ENCODE peak calls at places on chromosomes 2 and 18, in ten cellular contexts. E is Panc1, V is stomach, L is kidney, T is neural crest cell, S is progenitor cell of endocrine pancreas, W is left lung, B is astrocyte, G is IMR-90, P is esophagus squamous epithelium. M is an unnamed sample.

GRCh38 chr2:56531668-56532420 is 348.1 kb downstream of the CCDC85A start:
- DNase-seq in L (no peak), W (no peak), E (no peak), G (peak), B (peak), S (no peak), P (no peak), T (no peak), V (no peak), M (no peak)

GRCh38 chr18:58522157-58522556 is 106.7 kb downstream of the ALPK2 start:
- DNase-seq in P (no peak), V (no peak), S (no peak), E (no peak), T (no peak), W (no peak), L (no peak), B (no peak), G (no peak), M (no peak)

GRCh38 chr2:171864357-171864985 is 29.6 kb downstream of the SLC25A12 start:
- DNase-seq in G (no peak), E (no peak), L (no peak), S (no peak), V (no peak), B (no peak), W (no peak), T (no peak), P (no peak), M (no peak)

GRCh38 chr2:43100362-43100882 is 126.0 kb downstream of the ZFP36L2 start:
- DNase-seq in L (no peak), V (no peak), G (no peak), B (no peak), P (no peak), S (no peak), W (no peak), T (no peak), E (no peak), M (no peak)

GRCh38 chr2:72605836-72606442 is 219.9 kb downstream of the EXOC6B start:
- DNase-seq in E (no peak), L (no peak), W (no peak), B (no peak), V (no peak), S (no peak), P (no peak), T (no peak), G (peak), M (no peak)

GRCh38 chr2:239409976-239410375 is 9.2 kb upstream of the HDAC4 start:
- DNase-seq in V (no peak), B (no peak), S (no peak), E (no peak), L (no peak), T (no peak), P (no peak), G (no peak), W (peak), M (no peak)

GRCh38 chr2:202687276-202687675 is 52.5 kb downstream of the FAM117B start:
- DNase-seq in S (no peak), L (no peak), V (no peak), G (peak), W (no peak), E (peak), P (no peak), B (no peak), T (no peak), M (no peak)

GRCh38 chr2:142130111-142131015 is 453 bp downstream of the LRP1B start:
- DNase-seq in W (peak), B (peak), G (peak), S (peak), V (peak), P (no peak), E (no peak), L (peak), T (peak), M (no peak)

GRCh38 chr2:17719562-17720371 is 33.8 kb downstream of the SMC6 start:
- DNase-seq in E (peak), P (no peak), V (no peak), T (no peak), B (peak), L (no peak), S (no peak), G (peak), W (no peak), M (no peak)

GRCh38 chr2:147002256-147002655 is 842.6 kb upstream of the ACVR2A start:
- DNase-seq in S (no peak), L (no peak), P (no peak), T (no peak), V (no peak), B (no peak), W (no peak), G (no peak), E (no peak), M (no peak)

GRCh38 chr2:31387850-31388249 is 26.7 kb downstream of the XDH start:
- DNase-seq in G (no peak), E (no peak), S (no peak), L (no peak), P (no peak), V (no peak), B (no peak), W (no peak), T (no peak), M (no peak)

GRCh38 chr2:204477358-204477950 is 67.8 kb upstream of the PARD3B start:
- DNase-seq in T (no peak), B (no peak), V (no peak), E (no peak), G (peak), S (no peak), P (no peak), L (no peak), W (no peak), M (no peak)

GRCh38 chr2:130836501-130837174 is at the start of gene ARHGEF4:
- DNase-seq in S (peak), P (no peak), V (peak), W (peak), G (no peak), E (no peak), L (peak), B (no peak), T (peak), M (no peak)

GRCh38 chr2:63029058-63029457 is 21.6 kb upstream of the OTX1 start:
- DNase-seq in W (no peak), B (peak), G (peak), S (no peak), T (no peak), P (no peak), L (no peak), E (no peak), V (no peak), M (no peak)

GRCh38 chr2:219522111-219523030 is 8.1 kb downstream of the ASIC4 start:
- DNase-seq in T (peak), G (peak), P (no peak), S (no peak), W (peak), L (no peak), E (no peak), V (no peak), B (peak), M (no peak)

GRCh38 chr2:113760400-113760799 is 4.0 kb upstream of the SLC35F5 start:
- DNase-seq in W (no peak), T (no peak), S (no peak), G (peak), E (no peak), V (no peak), P (no peak), L (no peak), B (peak), M (no peak)

GRCh38 chr2:193428336-193428818 is 1233.6 kb upstream of the TMEFF2 start:
- DNase-seq in E (no peak), V (no peak), T (no peak), L (no peak), P (no peak), W (no peak), B (no peak), S (peak), G (no peak), M (no peak)

GRCh38 chr18:616380-616995 is 19.7 kb downstream of the CLUL1 start:
- DNase-seq in V (no peak), B (peak), S (no peak), E (no peak), L (no peak), G (peak), P (no peak), W (no peak), T (no peak), M (no peak)

GRCh38 chr2:237391140-237391539 is 22.8 kb downstream of the COL6A3 start:
- DNase-seq in W (no peak), E (no peak), L (no peak), B (no peak), S (no peak), G (no peak), V (no peak), P (no peak), T (no peak), M (no peak)

GRCh38 chr2:27042985-27043634 is 8.4 kb upstream of the AGBL5 start:
- DNase-seq in E (no peak), L (no peak), P (no peak), T (no peak), W (no peak), B (no peak), V (no peak), S (no peak), G (peak), M (no peak)

GRCh38 chr18:74734013-74734444 is 136.4 kb downstream of the ZNF407 start:
- DNase-seq in P (no peak), L (peak), G (no peak), T (no peak), V (no peak), B (no peak), S (no peak), W (no peak), E (no peak), M (no peak)

DNA sequence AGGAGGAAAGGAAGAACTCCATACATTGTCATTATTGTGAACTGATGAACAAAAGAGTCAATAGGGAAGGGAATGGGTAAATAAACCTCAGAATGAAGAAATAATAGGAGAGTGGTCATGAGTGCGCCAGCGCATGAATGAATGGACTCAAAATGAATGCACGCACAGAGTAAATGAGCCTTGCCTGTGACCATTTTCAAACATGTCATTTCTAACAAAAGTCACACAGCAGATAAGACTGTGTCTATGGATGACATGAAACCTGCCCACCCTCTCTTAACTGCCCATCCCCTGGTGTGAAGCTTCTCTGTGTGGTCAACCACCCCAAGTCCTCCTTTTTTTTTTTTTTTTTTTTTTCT is 121.1 kb upstream of the TEX51 start:
- DNase-seq in B (no peak), V (no peak), G (no peak), L (no peak), S (no peak), W (no peak), P (no peak), E (no peak), T (no peak), M (no peak)
- TF ChIP-seq CTCF in B (no peak), V (no peak), G (no peak), L (no peak), S (no peak), W (peak), P (no peak), E (no peak), T (no peak), M (no peak)

GRCh38 chr2:10678225-10678624 is 11.6 kb downstream of the NOL10 start:
- DNase-seq in V (no peak), E (no peak), S (no peak), L (no peak), T (no peak), G (no peak), W (no peak), P (no peak), B (no peak), M (no peak)
- TF ChIP-seq CTCF in V (no peak), E (no peak), S (peak), L (no peak), T (peak), G (peak), W (no peak), P (no peak), B (peak), M (no peak)

GRCh38 chr2:118089015-118089800 is 937 bp downstream of the INSIG2 start:
- DNase-seq in T (peak), V (peak), W (peak), E (no peak), L (peak), S (no peak), B (peak), P (no peak), G (peak), M (no peak)

GRCh38 chr2:118091140-118091478 is 2.8 kb downstream of the INSIG2 start:
- DNase-seq in G (no peak), T (no peak), B (peak), W (no peak), P (no peak), V (no peak), E (no peak), L (no peak), S (no peak), M (no peak)

GRCh38 chr2:118090387-118091139 is 2.3 kb downstream of the INSIG2 start:
- DNase-seq in B (no peak), P (no peak), L (no peak), V (no peak), E (no peak), W (no peak), S (no peak), T (no peak), G (no peak), M (no peak)

GRCh38 chr2:118086024-118086633 is 2.1 kb upstream of the INSIG2 start:
- DNase-seq in L (no peak), E (no peak), W (no peak), P (no peak), G (no peak), S (no peak), B (no peak), V (no peak), T (no peak), M (no peak)

DNA sequence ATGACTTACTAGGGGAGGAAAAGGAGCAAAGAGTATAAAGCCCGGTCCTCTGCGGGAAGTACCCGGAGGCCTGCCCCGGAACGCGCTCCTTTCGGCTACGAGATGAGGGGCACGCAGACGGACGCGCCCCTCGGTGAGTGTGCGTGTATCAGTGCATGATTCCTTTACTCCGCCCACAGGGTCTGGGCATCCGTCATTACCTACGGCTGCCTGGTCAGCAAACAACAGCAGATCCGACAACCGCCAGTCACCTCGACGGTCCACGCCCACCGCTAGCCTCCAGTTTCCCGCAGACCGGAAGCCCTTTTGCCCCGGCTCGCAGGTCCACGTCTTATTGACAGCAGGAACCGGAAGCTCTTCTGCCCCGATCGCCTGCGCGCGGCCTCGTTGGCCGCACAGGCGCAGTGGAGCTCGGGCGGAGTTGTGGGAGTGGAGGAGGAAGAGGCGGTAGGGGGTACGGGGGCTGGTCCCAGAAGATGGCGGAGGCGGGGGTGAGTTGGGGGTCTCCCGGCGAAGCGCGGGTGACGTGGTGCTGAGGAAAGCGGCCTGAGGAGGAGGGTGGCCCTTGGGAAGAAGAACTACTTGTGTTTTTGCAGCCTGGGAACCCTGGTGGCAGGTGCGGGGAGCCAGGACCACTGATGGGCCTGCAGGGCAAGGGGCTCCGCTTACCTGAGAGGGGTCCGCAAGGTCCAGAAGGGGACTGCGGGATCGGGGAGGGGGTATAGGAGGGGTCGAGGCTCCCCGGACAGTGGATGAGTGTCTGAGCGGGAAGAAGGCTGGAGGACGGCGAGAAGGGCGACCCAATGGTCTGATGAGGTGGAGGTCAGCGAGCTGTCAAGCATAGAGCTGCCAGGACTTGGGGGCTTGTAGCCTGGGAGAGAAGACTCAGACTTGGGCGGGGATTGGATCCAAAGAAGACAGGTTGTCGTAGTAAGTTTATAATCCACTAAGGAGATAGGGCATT is at the start of gene INSIG2:
- DNase-seq in V (peak), W (peak), P (peak), S (peak), E (peak), G (peak), B (peak), L (peak), T (peak), M (peak)
- TF ChIP-seq CTCF in V (no peak), W (no peak), P (peak), S (no peak), E (no peak), G (no peak), B (no peak), L (no peak), T (peak), M (no peak)

DNA sequence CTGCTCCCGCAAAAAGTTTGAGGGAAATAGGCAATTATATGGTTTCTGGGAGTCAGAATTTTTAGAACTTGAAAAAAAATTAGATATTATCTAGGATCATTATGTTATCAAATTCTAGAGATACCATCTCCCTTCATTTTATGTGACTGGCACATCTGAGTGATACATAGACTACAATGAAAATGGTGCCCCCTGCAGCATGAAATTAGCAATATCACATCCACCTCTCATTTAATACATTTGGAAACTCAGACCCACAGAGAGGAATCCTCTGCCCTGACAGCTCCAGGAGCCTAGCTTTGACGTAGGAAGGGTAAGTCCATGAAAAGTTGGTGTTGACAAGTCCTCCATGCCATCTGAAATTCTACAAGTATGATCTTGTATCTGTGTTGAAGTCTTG is 381.6 kb downstream of the SUCLG1 start:
- DNase-seq in S (no peak), W (no peak), G (no peak), P (no peak), L (no peak), E (peak), T (peak), V (no peak), B (no peak), M (no peak)
- TF ChIP-seq CTCF in S (peak), W (no peak), G (peak), P (peak), L (peak), E (peak), T (peak), V (no peak), B (peak), M (no peak)

GRCh38 chr18:63823516-63824219 is 48.5 kb downstream of the SERPINB7 start:
- DNase-seq in T (peak), P (no peak), S (no peak), W (no peak), B (peak), E (no peak), L (no peak), V (peak), G (peak), M (no peak)
- TF ChIP-seq CTCF in T (peak), P (no peak), S (peak), W (peak), B (peak), E (peak), L (peak), V (no peak), G (peak), M (peak)

GRCh38 chr2:11311543-11311942 is 32.9 kb downstream of the ROCK2 start:
- DNase-seq in V (no peak), E (no peak), G (no peak), T (no peak), L (no peak), B (no peak), W (no peak), P (no peak), S (no peak), M (no peak)

GRCh38 chr2:11312770-11313471 is 31.5 kb downstream of the ROCK2 start:
- DNase-seq in W (no peak), E (no peak), T (no peak), B (no peak), G (no peak), V (no peak), L (no peak), S (no peak), P (no peak), M (no peak)

GRCh38 chr2:11309706-11310105 is 34.7 kb downstream of the ROCK2 start:
- DNase-seq in S (no peak), P (no peak), V (no peak), B (no peak), L (no peak), E (no peak), W (no peak), G (no peak), T (no peak), M (no peak)

GRCh38 chr2:11307764-11308415 is 36.5 kb downstream of the ROCK2 start:
- DNase-seq in B (no peak), W (no peak), T (no peak), L (peak), G (no peak), S (no peak), E (no peak), P (no peak), V (no peak), M (no peak)

GRCh38 chr2:11310212-11310611 is 34.2 kb downstream of the ROCK2 start:
- DNase-seq in P (no peak), S (no peak), L (no peak), B (no peak), E (no peak), W (no peak), V (no peak), T (no peak), G (no peak), M (no peak)
- TF ChIP-seq CTCF in P (no peak), S (no peak), L (no peak), B (no peak), E (no peak), W (no peak), V (no peak), T (no peak), G (no peak), M (no peak)

GRCh38 chr18:79781331-79781941 is 16.3 kb upstream of the KCNG2 start:
- DNase-seq in S (no peak), G (no peak), P (no peak), L (no peak), B (no peak), W (no peak), V (peak), T (no peak), E (no peak), M (no peak)
- TF ChIP-seq CTCF in S (no peak), G (no peak), P (no peak), L (no peak), B (no peak), W (no peak), V (no peak), T (no peak), E (no peak), M (no peak)

GRCh38 chr2:184072470-184072869 is 525.9 kb upstream of the ZNF804A start:
- DNase-seq in B (no peak), V (no peak), E (no peak), P (no peak), G (no peak), W (no peak), T (no peak), S (no peak), L (no peak), M (no peak)

GRCh38 chr2:184067502-184067901 is 530.8 kb upstream of the ZNF804A start:
- DNase-seq in L (no peak), E (no peak), V (no peak), G (no peak), P (no peak), S (no peak), T (no peak), B (no peak), W (no peak), M (no peak)
- TF ChIP-seq CTCF in L (no peak), E (peak), V (no peak), G (no peak), P (no peak), S (peak), T (no peak), B (no peak), W (no peak), M (no peak)

GRCh38 chr2:120253021-120253882 is 600 bp downstream of the RALB start:
- DNase-seq in V (peak), L (peak), E (no peak), B (peak), G (peak), S (peak), W (peak), P (peak), T (peak), M (no peak)
- TF ChIP-seq CTCF in V (peak), L (peak), E (no peak), B (no peak), G (peak), S (peak), W (peak), P (peak), T (peak), M (no peak)

GRCh38 chr2:110810404-110810803 is 78.0 kb downstream of the ACOXL start:
- DNase-seq in P (no peak), L (no peak), T (no peak), B (no peak), V (no peak), E (no peak), G (no peak), S (no peak), W (no peak), M (no peak)
- TF ChIP-seq CTCF in P (no peak), L (no peak), T (no peak), B (no peak), V (no peak), E (no peak), G (no peak), S (no peak), W (no peak), M (no peak)